ENCODE peak calls at places on chromosomes 11 and 22, in five cellular contexts. W is GM23338; L is CD8-positive, alpha-beta T cell; Z is spleen; F is colonic mucosa. C is an unnamed sample.

GRCh38 chr11:67545280-67545679 is 22.0 kb upstream of the CABP2 start:
- DNase-seq in W (peak; percentile 70), Z (no peak), L (no peak), F (peak; percentile 88), C (no peak)

GRCh38 chr11:64100345-64100744 is 64.6 kb downstream of the FLRT1 start:
- DNase-seq in Z (no peak), W (peak; percentile 77), F (no peak), L (no peak), C (no peak)

GRCh38 chr11:746289-747175 is 732 bp upstream of the TALDO1 start:
- DNase-seq in W (peak; percentile 64), L (peak; percentile 42), F (peak; percentile 39), Z (peak; percentile 67), C (no peak)

GRCh38 chr11:96045622-96046456 is 121.9 kb upstream of the MTMR2 start:
- DNase-seq in F (no peak), L (no peak), Z (no peak), W (peak; percentile 86), C (no peak)

GRCh38 chr22:50600541-50600940 is at the start of gene MAPK8IP2:
- DNase-seq in Z (peak; percentile 70), W (no peak), F (no peak), L (peak; percentile 20), C (no peak)

GRCh38 chr11:90845799-90846198 is 623.0 kb upstream of the CHORDC1 start:
- DNase-seq in Z (no peak), L (no peak), W (no peak), F (no peak), C (no peak)

GRCh38 chr22:24338701-24339451 is 68.2 kb downstream of the SPECC1L start:
- DNase-seq in Z (no peak), F (no peak), L (no peak), W (peak; percentile 35), C (no peak)

GRCh38 chr22:20748820-20749428 is 25.0 kb upstream of the SERPIND1 start:
- DNase-seq in L (no peak), F (peak; percentile 24), W (no peak), Z (no peak), C (no peak)

GRCh38 chr11:72471005-72471898 is 36.9 kb upstream of the CLPB start:
- DNase-seq in Z (peak; percentile 78), F (peak; percentile 57), W (peak; percentile 90), L (peak; percentile 61), C (no peak)

GRCh38 chr11:29318134-29318845 is 698.5 kb downstream of the KCNA4 start:
- DNase-seq in F (no peak), L (no peak), Z (no peak), W (no peak), C (no peak)

GRCh38 chr11:79393362-79394043 is 47.3 kb downstream of the TENM4 start:
- DNase-seq in F (no peak), W (peak; percentile 54), L (no peak), Z (no peak), C (no peak)

GRCh38 chr22:45594123-45594941 is 77.3 kb upstream of the ATXN10 start:
- DNase-seq in F (no peak), L (no peak), Z (no peak), W (no peak), C (no peak)

GRCh38 chr22:22040908-22041307 is 58.3 kb upstream of the TOP3B start:
- DNase-seq in L (no peak), Z (no peak), F (no peak), W (no peak), C (no peak)

GRCh38 chr22:46297151-46297819 is 615 bp downstream of the GTSE1 start:
- DNase-seq in L (no peak), F (peak; percentile 38), W (peak; percentile 54), Z (no peak), C (no peak)

GRCh38 chr11:94129505-94130335 is 1.1 kb downstream of the PANX1 start:
- DNase-seq in L (peak; percentile 30), W (no peak), F (peak; percentile 91), Z (no peak), C (no peak)

GRCh38 chr11:9330387-9331384 is 16.3 kb upstream of the TMEM41B start:
- DNase-seq in Z (no peak), F (no peak), L (no peak), W (no peak), C (no peak)

GRCh38 chr11:36452231-36452630 is 57.8 kb downstream of the TRAF6 start:
- DNase-seq in F (no peak), W (no peak), Z (no peak), L (no peak), C (no peak)

GRCh38 chr11:99739464-99740089 is 718.8 kb downstream of the CNTN5 start:
- DNase-seq in L (no peak), F (no peak), Z (no peak), W (peak; percentile 79), C (no peak)

GRCh38 chr11:31676280-31676982 is 134.7 kb downstream of the PAX6 start:
- DNase-seq in L (no peak), W (no peak), Z (no peak), F (no peak), C (no peak)

GRCh38 chr22:36850682-36851081 is 10.1 kb upstream of the NCF4 start:
- DNase-seq in W (no peak), F (no peak), L (no peak), Z (no peak), C (no peak)

GRCh38 chr11:87819141-87819540 is 356.1 kb downstream of the RAB38 start:
- DNase-seq in Z (no peak), W (no peak), F (no peak), L (no peak), C (no peak)

GRCh38 chr11:132704796-132705375 is 827.4 kb downstream of the OPCML start:
- DNase-seq in L (no peak), Z (no peak), F (no peak), W (no peak), C (no peak)

GRCh38 chr11:77197626-77198320 is 69.7 kb downstream of the MYO7A start:
- DNase-seq in L (no peak), W (no peak), Z (peak; percentile 41), F (no peak), C (peak; percentile 35)

GRCh38 chr11:1553808-1554594 is 18.1 kb downstream of the DUSP8 start:
- DNase-seq in W (peak; percentile 82), F (peak; percentile 88), Z (no peak), L (no peak), C (no peak)

GRCh38 chr11:115502636-115503082 is 1.6 kb downstream of the CADM1 start:
- DNase-seq in W (peak; percentile 60), F (no peak), L (no peak), Z (no peak), C (no peak)

GRCh38 chr22:42716221-42716620 is 4.4 kb downstream of the A4GALT start:
- DNase-seq in W (no peak), L (no peak), F (no peak), Z (no peak), C (no peak)
- H3K4me1 ChIP-seq in W (peaks cover 30% of the 10 kb centered on the region), L (peaks cover 8% of the 10 kb centered on the region), F (no peaks in the 10 kb centered on the region), Z (peaks cover 69% of the 10 kb centered on the region), C (peaks cover 7% of the 10 kb centered on the region)

GRCh38 chr11:134270250-134270714 is 5.9 kb upstream of the GLB1L3 start:
- DNase-seq in Z (no peak), F (no peak), L (no peak), W (peak; percentile 83), C (no peak)

GRCh38 chr11:134275188-134275533 is 1.0 kb upstream of the GLB1L3 start:
- DNase-seq in F (no peak), W (peak; percentile 68), Z (no peak), L (no peak), C (no peak)

GRCh38 chr11:134273317-134273712 is 2.9 kb upstream of the GLB1L3 start:
- DNase-seq in L (no peak), Z (no peak), F (no peak), W (no peak), C (no peak)

GRCh38 chr11:134271978-134272377 is 4.2 kb upstream of the GLB1L3 start:
- DNase-seq in L (no peak), F (no peak), Z (no peak), W (no peak), C (no peak)

DNA sequence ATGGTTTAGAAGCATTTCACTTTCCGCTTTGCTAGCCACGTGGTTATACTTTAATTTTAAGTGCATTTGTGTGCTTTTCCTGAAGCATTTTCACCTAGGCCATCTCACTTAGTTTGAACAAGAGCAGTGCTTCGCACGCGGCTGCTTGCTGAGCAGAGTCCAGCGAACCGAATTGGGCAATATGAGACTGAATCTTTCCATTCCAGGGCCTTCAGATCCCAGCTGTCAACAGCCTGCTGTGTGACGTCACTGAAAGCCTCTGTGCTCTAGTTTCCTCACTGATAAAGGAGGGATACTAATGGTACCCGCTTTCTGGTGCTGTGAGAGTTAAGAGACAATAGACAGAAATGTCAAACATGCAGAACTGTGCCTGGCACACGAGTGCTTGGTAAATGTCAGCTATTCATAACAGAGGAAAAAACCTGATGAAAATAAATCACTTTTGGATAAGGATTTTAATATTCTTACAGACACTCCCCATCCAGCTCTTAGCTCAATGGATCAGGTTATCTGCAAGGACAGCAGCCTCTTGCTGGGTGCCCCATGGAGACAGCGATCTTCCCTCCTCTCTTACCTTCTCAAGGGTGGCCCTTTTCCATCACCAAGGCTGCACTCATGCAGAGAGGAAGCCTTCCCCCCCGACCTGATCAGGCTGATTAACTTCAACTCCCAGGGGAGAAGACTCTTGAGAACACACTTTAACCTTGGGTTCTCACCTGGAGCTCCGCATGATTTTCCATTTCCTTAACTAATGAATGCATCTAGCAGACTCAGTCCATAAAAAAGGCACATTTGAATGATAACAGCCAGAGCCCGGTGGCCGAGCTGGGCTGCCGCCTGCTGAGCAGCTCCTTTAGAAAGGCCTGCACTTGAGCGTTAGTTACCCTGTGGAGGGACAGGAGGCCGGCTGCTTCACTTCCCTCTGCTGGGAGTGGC is 3.5 kb upstream of the GLB1L3 start:
- DNase-seq in W (peak; percentile 91), L (no peak), Z (no peak), F (no peak), C (no peak)
- H3K27me3 ChIP-seq in W (no peaks in the 10 kb centered on the region), L (no peaks in the 10 kb centered on the region), Z (peaks cover 68% of the 10 kb centered on the region), F (peaks cover 53% of the 10 kb centered on the region), C (peaks cover 44% of the 10 kb centered on the region)

DNA sequence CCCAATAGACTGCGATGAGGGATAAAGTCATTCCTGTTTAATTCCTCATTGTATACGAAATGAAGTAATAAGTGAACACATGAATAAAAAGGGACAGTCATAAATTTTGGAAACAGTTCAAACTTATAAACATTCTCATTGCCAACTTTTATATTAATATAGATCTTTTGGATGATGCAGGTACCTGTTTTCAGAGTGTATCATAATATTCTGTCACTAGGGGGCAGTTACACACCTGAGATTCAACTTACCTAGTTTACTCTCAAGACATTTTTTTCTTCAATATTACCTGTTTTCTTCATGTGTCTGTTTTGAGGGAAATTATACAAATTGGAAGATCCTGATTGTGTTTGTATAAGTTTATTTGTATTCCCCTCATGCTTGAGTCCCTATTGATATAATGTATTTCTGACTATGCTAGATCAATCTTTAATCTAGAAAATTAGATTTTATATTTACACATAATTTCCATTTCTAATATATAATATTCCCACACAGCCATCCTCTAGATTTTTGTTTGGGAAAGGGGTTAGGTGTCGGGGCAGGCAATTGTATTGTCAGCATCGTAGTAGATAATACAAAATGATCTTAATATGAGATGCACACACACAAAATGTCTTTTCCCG is 18.3 kb downstream of the FDX1 start:
- DNase-seq in Z (no peak), W (peak; percentile 47), F (no peak), L (no peak), C (no peak)
- TF ChIP-seq CTCF in Z (peak; percentile 21), W (no peak), F (peak; percentile 41), L (peak; percentile 79), C (peak; percentile 84)

DNA sequence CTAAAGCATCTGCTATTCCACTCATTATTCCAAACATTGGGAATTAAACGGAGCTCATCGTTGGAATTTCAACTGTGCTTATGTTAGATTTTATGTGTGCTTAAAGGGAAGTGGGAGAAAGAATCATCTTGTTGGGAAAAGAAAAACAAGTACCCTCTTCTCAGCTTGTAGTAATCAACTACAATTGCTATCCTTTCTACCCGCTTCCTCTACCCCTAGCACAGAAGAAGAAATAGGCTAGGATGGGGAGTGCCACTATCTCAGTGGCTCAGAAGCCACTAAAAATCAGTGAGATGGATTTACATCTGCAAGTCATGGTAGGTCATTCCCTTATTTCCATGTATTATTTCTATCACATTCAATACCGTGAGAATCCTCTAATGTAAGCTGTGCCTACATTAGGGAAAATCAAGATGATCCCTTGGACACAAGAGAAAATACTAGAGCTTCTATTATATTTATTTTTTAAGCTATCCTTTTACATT is 97.9 kb upstream of the CD44 start:
- DNase-seq in L (no peak), F (no peak), Z (no peak), W (no peak), C (no peak)
- H3K4me1 ChIP-seq in L (peaks cover 32% of the 10 kb centered on the region), F (no peaks in the 10 kb centered on the region), Z (peaks cover 72% of the 10 kb centered on the region), W (no peaks in the 10 kb centered on the region), C (peaks cover 36% of the 10 kb centered on the region)

C was measured in RWPE2.